ENCODE peak calls at places on chromosomes 11 and 22, in four cellular contexts. One of them, this sample, is unnamed.

GRCh38 chr11:119130662-119131061 is 9.3 kb downstream of the HINFP start:
- DNase-seq in H1: no peak
- DNase-seq in K562: no peak
- DNase-seq in HepG2: peak; percentile 56
- DNase-seq in this sample: no peak

GRCh38 chr11:46966773-46967172 is 30.2 kb downstream of the CSTPP1 start:
- DNase-seq in HepG2: no peak
- DNase-seq in K562: no peak
- DNase-seq in H1: no peak
- DNase-seq in this sample: no peak

GRCh38 chr22:27435839-27436581 is 365.5 kb downstream of the MN1 start:
- DNase-seq in HepG2: no peak
- DNase-seq in H1: no peak
- DNase-seq in K562: no peak
- DNase-seq in this sample: no peak

GRCh38 chr11:19660076-19660475 is 52.6 kb upstream of the NAV2 start:
- DNase-seq in K562: peak; percentile 61
- DNase-seq in HepG2: peak; percentile 52
- DNase-seq in H1: no peak
- DNase-seq in this sample: peak; percentile 81

GRCh38 chr11:115678942-115679341 is 174.7 kb upstream of the CADM1 start:
- DNase-seq in K562: no peak
- DNase-seq in H1: peak; percentile 81
- DNase-seq in HepG2: peak; percentile 37
- DNase-seq in this sample: peak; percentile 52

GRCh38 chr11:128890543-128891409 is at the start of gene KCNJ5:
- DNase-seq in K562: no peak
- DNase-seq in H1: peak; percentile 77
- DNase-seq in HepG2: no peak
- DNase-seq in this sample: peak; percentile 7

GRCh38 chr11:17145972-17146371 is 61.8 kb downstream of the PIK3C2A start:
- DNase-seq in HepG2: no peak
- DNase-seq in K562: no peak
- DNase-seq in H1: no peak
- DNase-seq in this sample: no peak

GRCh38 chr22:35838849-35839646 is 121.4 kb downstream of the APOL5 start:
- DNase-seq in HepG2: peak; percentile 45
- DNase-seq in K562: no peak
- DNase-seq in H1: no peak
- DNase-seq in this sample: no peak

GRCh38 chr11:69384548-69385465 is 90.9 kb downstream of the MYEOV start:
- DNase-seq in K562: no peak
- DNase-seq in HepG2: no peak
- DNase-seq in H1: no peak
- DNase-seq in this sample: no peak

GRCh38 chr11:37946155-37946766 is 1348.2 kb upstream of the RAG2 start:
- DNase-seq in K562: peak; percentile 46
- DNase-seq in H1: peak; percentile 75
- DNase-seq in HepG2: peak; percentile 18
- DNase-seq in this sample: peak; percentile 37

GRCh38 chr22:37529652-37530345 is 10.6 kb upstream of the CARD10 start:
- DNase-seq in K562: no peak
- DNase-seq in HepG2: no peak
- DNase-seq in H1: no peak
- DNase-seq in this sample: no peak

GRCh38 chr22:46712288-46712687 is 25.8 kb downstream of the CERK start:
- DNase-seq in H1: no peak
- DNase-seq in K562: no peak
- DNase-seq in HepG2: no peak
- DNase-seq in this sample: no peak

GRCh38 chr11:75261902-75262361 is 21.4 kb downstream of the TPBGL start:
- DNase-seq in HepG2: no peak
- DNase-seq in K562: no peak
- DNase-seq in H1: no peak
- DNase-seq in this sample: no peak

GRCh38 chr22:38240734-38241252 is 32.0 kb downstream of the TMEM184B start:
- DNase-seq in HepG2: no peak
- DNase-seq in H1: peak; percentile 72
- DNase-seq in K562: peak; percentile 43
- DNase-seq in this sample: peak; percentile 47

GRCh38 chr22:50612715-50613221 is 12.2 kb downstream of the MAPK8IP2 start:
- DNase-seq in HepG2: no peak
- DNase-seq in K562: peak; percentile 48
- DNase-seq in H1: peak; percentile 66
- DNase-seq in this sample: no peak

GRCh38 chr11:10540546-10540914 is 457 bp downstream of the RNF141 start:
- DNase-seq in K562: peak; percentile 63
- DNase-seq in H1: no peak
- DNase-seq in HepG2: peak; percentile 30
- DNase-seq in this sample: no peak

GRCh38 chr22:44307509-44308169 is 5.1 kb downstream of the SHISAL1 start:
- DNase-seq in K562: no peak
- DNase-seq in HepG2: no peak
- DNase-seq in H1: no peak
- DNase-seq in this sample: no peak

GRCh38 chr22:26558246-26558895 is 31.6 kb downstream of the TPST2 start:
- DNase-seq in H1: no peak
- DNase-seq in K562: no peak
- DNase-seq in HepG2: no peak
- DNase-seq in this sample: no peak

GRCh38 chr11:76781861-76782500 is 1.2 kb upstream of the TSKU start:
- DNase-seq in K562: no peak
- DNase-seq in HepG2: peak; percentile 25
- DNase-seq in H1: no peak
- DNase-seq in this sample: no peak

GRCh38 chr11:76783294-76783900 is at the start of gene TSKU:
- DNase-seq in K562: peak; percentile 45
- DNase-seq in HepG2: no peak
- DNase-seq in H1: peak; percentile 92
- DNase-seq in this sample: peak; percentile 57

GRCh38 chr11:76782526-76783293 is 446 bp upstream of the TSKU start:
- DNase-seq in H1: no peak
- DNase-seq in HepG2: peak; percentile 82
- DNase-seq in K562: peak; percentile 95
- DNase-seq in this sample: peak; percentile 87

GRCh38 chr11:76785513-76785912 is 2.4 kb downstream of the TSKU start:
- DNase-seq in H1: no peak
- DNase-seq in HepG2: no peak
- DNase-seq in K562: no peak
- DNase-seq in this sample: peak; percentile 56

GRCh38 chr11:76783901-76784813 is 1.0 kb downstream of the TSKU start:
- DNase-seq in H1: peak; percentile 91
- DNase-seq in HepG2: peak; percentile 79
- DNase-seq in K562: peak; percentile 87
- DNase-seq in this sample: peak; percentile 73
- TF ChIP-seq PHF8 in H1: peak; percentile 16
- TF ChIP-seq PHF8 in HepG2: peak; percentile 58
- TF ChIP-seq PHF8 in K562: no peak
- TF ChIP-seq PHF8 in this sample: peak; percentile 2

GRCh38 chr11:100240051-100240450 is 447.0 kb upstream of the ARHGAP42 start:
- DNase-seq in K562: no peak
- DNase-seq in HepG2: no peak
- DNase-seq in H1: no peak
- DNase-seq in this sample: no peak
- TF ChIP-seq EP300 in K562: no peak
- TF ChIP-seq EP300 in HepG2: no peak
- TF ChIP-seq EP300 in H1: no peak
- TF ChIP-seq EP300 in this sample: no peak

DNA sequence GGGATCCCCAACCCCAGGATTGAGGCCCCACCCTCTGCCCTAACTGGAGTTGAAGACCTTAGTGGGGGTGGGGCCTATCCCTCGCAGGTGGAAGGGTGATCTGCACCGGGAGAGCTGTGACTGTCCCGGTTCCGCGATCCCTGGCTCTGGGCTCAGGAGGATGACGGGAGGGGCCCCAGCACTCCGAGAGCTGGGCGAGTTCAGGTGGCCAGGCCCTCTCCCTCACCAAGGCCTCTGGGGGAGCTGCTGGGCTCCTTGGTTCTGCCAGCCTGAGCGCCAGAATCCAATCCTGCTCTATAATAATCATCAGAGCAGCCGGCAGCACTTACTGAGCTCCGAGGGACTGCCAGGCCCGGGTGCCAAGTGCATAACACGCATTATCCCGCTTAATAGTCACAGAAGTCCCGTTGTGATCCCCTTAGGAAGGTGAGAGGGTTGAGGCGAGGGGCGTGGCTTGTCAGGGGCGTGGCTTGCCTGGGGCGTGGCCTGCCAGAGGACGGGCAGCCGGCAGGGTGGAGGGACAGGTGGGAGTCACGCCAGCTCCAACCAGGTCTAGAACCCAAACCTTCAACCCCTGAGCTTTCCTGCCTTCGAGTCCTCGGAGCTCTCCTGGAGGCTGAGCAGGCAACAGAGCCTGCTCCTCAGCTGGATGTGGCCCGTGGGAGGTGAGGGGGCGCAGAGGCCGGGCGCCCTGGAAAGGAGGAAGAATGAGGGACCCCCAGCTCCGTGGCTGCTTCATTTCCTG is 7.2 kb upstream of the SYT7 start:
- DNase-seq in H1: peak; percentile 99
- DNase-seq in HepG2: no peak
- DNase-seq in K562: peak; percentile 48
- DNase-seq in this sample: peak; percentile 30
- TF ChIP-seq PHF8 in H1: no peak
- TF ChIP-seq PHF8 in HepG2: no peak
- TF ChIP-seq PHF8 in K562: no peak
- TF ChIP-seq PHF8 in this sample: no peak

DNA sequence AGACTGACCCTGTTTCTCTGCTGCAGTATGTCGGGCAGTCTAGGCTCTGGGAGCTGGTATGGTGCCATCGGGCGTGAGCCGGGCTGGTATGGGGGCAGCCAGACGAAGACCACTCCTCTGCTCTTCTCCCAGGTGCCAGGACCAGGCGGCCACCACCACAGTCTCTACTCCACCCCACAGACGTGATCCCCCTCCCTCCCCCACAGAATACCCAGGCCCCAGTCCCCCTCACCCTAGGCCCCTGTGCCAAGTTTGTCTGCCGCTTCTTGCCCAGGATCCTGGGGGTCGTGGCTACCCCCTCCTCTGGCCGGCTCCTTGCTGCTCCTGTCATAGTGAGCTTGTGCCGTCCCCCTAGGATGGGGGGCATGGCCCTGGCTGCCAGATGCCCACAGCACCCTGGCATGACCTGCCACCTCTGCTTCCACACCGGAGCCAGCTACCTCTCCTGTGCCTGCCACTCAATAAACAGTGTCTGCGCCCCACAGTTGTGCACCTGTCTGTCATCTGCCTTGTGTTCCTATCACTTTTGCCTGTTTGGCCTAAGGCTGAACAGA is 2.0 kb upstream of the KCNK4 start:
- DNase-seq in HepG2: no peak
- DNase-seq in K562: no peak
- DNase-seq in H1: no peak
- DNase-seq in this sample: no peak
- TF ChIP-seq EP300 in HepG2: no peak
- TF ChIP-seq EP300 in K562: no peak
- TF ChIP-seq EP300 in H1: no peak
- TF ChIP-seq EP300 in this sample: no peak

GRCh38 chr22:49415219-49415951 is 412.3 kb downstream of the BRD1 start:
- DNase-seq in H1: no peak
- DNase-seq in HepG2: no peak
- DNase-seq in K562: no peak
- DNase-seq in this sample: no peak
- TF ChIP-seq PHF8 in H1: no peak
- TF ChIP-seq PHF8 in HepG2: no peak
- TF ChIP-seq PHF8 in K562: no peak
- TF ChIP-seq PHF8 in this sample: no peak

DNA sequence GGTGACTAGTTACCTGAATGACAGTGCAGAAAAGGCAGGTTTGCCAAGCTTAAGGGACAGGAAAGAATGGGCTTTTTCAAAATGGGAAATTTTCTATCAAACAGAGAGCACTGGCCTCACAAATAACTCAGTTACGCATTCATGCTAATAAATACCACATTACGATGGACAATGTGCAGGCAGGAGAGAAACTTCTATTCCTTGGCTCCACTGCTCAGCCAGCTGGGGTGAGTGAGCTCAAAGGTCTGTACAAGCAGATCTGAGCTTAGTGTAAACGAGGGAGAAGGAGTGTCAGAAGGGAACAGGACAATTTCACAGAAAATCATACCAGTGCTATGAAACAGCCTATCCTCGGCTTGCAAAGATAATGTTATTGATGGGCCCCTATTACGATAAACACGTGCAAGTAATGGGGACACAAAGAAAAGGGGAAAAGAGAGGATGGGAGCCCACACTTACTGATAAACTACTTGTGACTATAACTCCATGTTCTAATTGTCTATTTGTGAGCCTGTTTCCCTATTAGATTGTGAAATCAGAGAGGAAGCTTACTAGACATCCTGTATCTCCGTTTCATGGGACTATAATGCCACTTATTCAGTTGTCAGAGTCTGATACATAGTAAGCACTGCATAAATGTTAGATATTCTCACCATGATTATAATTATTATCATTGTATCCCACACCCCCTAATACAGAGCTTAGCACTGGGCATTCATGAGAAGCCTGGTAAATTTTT is 46.3 kb downstream of the AMOTL1 start:
- DNase-seq in HepG2: no peak
- DNase-seq in K562: no peak
- DNase-seq in H1: no peak
- DNase-seq in this sample: no peak
- TF ChIP-seq EP300 in HepG2: no peak
- TF ChIP-seq EP300 in K562: no peak
- TF ChIP-seq EP300 in H1: no peak
- TF ChIP-seq EP300 in this sample: no peak

GRCh38 chr22:24066872-24067271 is 55.8 kb downstream of the CABIN1 start:
- DNase-seq in H1: no peak
- DNase-seq in K562: peak; percentile 6
- DNase-seq in HepG2: no peak
- DNase-seq in this sample: no peak
- TF ChIP-seq PHF8 in H1: no peak
- TF ChIP-seq PHF8 in K562: no peak
- TF ChIP-seq PHF8 in HepG2: no peak
- TF ChIP-seq PHF8 in this sample: no peak

GRCh38 chr11:86219291-86220193 is 25.0 kb upstream of the EED start:
- DNase-seq in H1: no peak
- DNase-seq in K562: no peak
- DNase-seq in HepG2: no peak
- DNase-seq in this sample: no peak
- TF ChIP-seq EP300 in H1: no peak
- TF ChIP-seq EP300 in K562: no peak
- TF ChIP-seq EP300 in HepG2: no peak
- TF ChIP-seq EP300 in this sample: no peak

GRCh38 chr22:39469681-39470461 is 13.1 kb downstream of the MGAT3 start:
- DNase-seq in HepG2: peak; percentile 75
- DNase-seq in K562: no peak
- DNase-seq in H1: no peak
- DNase-seq in this sample: no peak
- TF ChIP-seq PHF8 in HepG2: peak; percentile 25
- TF ChIP-seq PHF8 in K562: no peak
- TF ChIP-seq PHF8 in H1: no peak
- TF ChIP-seq PHF8 in this sample: no peak

GRCh38 chr11:36149538-36150242 is 139.5 kb downstream of the COMMD9 start:
- DNase-seq in HepG2: peak; percentile 68
- DNase-seq in K562: peak; percentile 90
- DNase-seq in H1: no peak
- DNase-seq in this sample: peak; percentile 94
- TF ChIP-seq EP300 in HepG2: no peak
- TF ChIP-seq EP300 in K562: peak; percentile 93
- TF ChIP-seq EP300 in H1: no peak
- TF ChIP-seq EP300 in this sample: peak; percentile 55